ENCODE peak calls at places on chromosomes 4 and X, in seven cellular contexts. Y is GM13976, G is suprapubic skin, F is IMR-90, J is NB4, T is brain microvascular endothelial cell, U is lower leg skin. K is an unnamed sample.

GRCh38 chr4:12791536-12791935 is 692.6 kb downstream of the RAB28 start:
- DNase-seq in U (no peak), Y (no peak), G (no peak), F (no peak), T (peak), J (no peak), K (no peak)

GRCh38 chrX:103002576-103002975 is 61.4 kb downstream of the BEX1 start:
- DNase-seq in T (no peak), Y (no peak), G (no peak), F (no peak), U (no peak), J (no peak), K (no peak)

GRCh38 chr4:57078685-57079521 is 31.3 kb downstream of the IGFBP7 start:
- DNase-seq in T (peak), U (no peak), J (no peak), F (no peak), Y (no peak), G (no peak), K (no peak)

GRCh38 chr4:99518883-99519282 is 8.1 kb downstream of the C4orf17 start:
- DNase-seq in F (no peak), J (no peak), T (no peak), G (no peak), U (no peak), Y (no peak), K (no peak)

GRCh38 chr4:86939737-86940141 is 4.9 kb downstream of the AFF1 start:
- DNase-seq in T (no peak), U (no peak), G (no peak), J (no peak), Y (peak), F (no peak), K (peak)

GRCh38 chrX:111098874-111099273 is 2.9 kb downstream of the PAK3 start:
- DNase-seq in J (peak), U (no peak), F (peak), T (no peak), Y (peak), G (no peak), K (peak)

GRCh38 chrX:109783712-109784109 is 50.7 kb upstream of the ACSL4 start:
- DNase-seq in F (no peak), T (no peak), G (no peak), U (no peak), Y (no peak), J (no peak), K (no peak)

GRCh38 chr4:152024881-152025280 is 264.1 kb upstream of the GATB start:
- DNase-seq in F (no peak), J (no peak), T (no peak), Y (no peak), G (no peak), U (no peak), K (no peak)

GRCh38 chr4:122612540-122612939 is 8.3 kb downstream of the IL21 start:
- DNase-seq in T (no peak), J (no peak), G (no peak), F (peak), U (no peak), Y (no peak), K (no peak)

GRCh38 chr4:88960576-88960975 is 96.4 kb downstream of the FAM13A start:
- DNase-seq in J (peak), F (no peak), G (no peak), Y (no peak), U (no peak), T (no peak), K (no peak)

GRCh38 chr4:45751877-45752276 is 372.0 kb downstream of the GABRG1 start:
- DNase-seq in G (no peak), T (no peak), J (no peak), U (no peak), F (no peak), Y (no peak), K (no peak)

GRCh38 chrX:72262077-72262476 is 15.0 kb downstream of the RPS4X start:
- DNase-seq in J (no peak), Y (no peak), G (no peak), U (no peak), T (no peak), F (no peak), K (no peak)

GRCh38 chrX:139831017-139831416 is 101.8 kb downstream of the ATP11C start:
- DNase-seq in F (no peak), G (no peak), U (no peak), T (no peak), Y (no peak), J (peak), K (no peak)

GRCh38 chrX:103918050-103918449 is 44.4 kb upstream of the TMSB15B start:
- DNase-seq in T (peak), F (peak), J (peak), Y (peak), U (no peak), G (no peak), K (peak)

GRCh38 chr4:146098397-146098796 is 77.1 kb upstream of the LSM6 start:
- DNase-seq in Y (peak), F (no peak), T (no peak), U (no peak), G (no peak), J (no peak), K (no peak)

GRCh38 chr4:97530676-97531075 is 612.6 kb downstream of the STPG2 start:
- DNase-seq in J (no peak), G (no peak), T (no peak), F (no peak), U (no peak), Y (no peak), K (no peak)

GRCh38 chr4:8724436-8725070 is 132.0 kb downstream of the CPZ start:
- DNase-seq in T (no peak), G (peak), J (no peak), Y (no peak), F (no peak), U (peak), K (no peak)

GRCh38 chrX:110167952-110168451 is 149.9 kb downstream of the AMMECR1 start:
- DNase-seq in Y (peak), U (no peak), F (no peak), G (no peak), J (peak), T (peak), K (peak)

GRCh38 chrX:20461576-20461975 is 194.9 kb upstream of the RPS6KA3 start:
- DNase-seq in G (no peak), F (peak), J (no peak), Y (no peak), T (no peak), U (no peak), K (no peak)

GRCh38 chrX:110786486-110786885 is 9.1 kb downstream of the CHRDL1 start:
- DNase-seq in G (no peak), J (no peak), Y (no peak), F (peak), T (no peak), U (no peak), K (no peak)

GRCh38 chr4:6965329-6965728 is 55.7 kb downstream of the TBC1D14 start:
- DNase-seq in T (no peak), F (no peak), J (no peak), G (no peak), Y (no peak), U (no peak), K (no peak)

GRCh38 chr4:165635951-165636350 is 237.1 kb upstream of the TLL1 start:
- DNase-seq in G (no peak), J (no peak), T (no peak), U (no peak), F (no peak), Y (no peak), K (no peak)

GRCh38 chrX:115531818-115532403 is 29.1 kb upstream of the PLS3 start:
- DNase-seq in J (no peak), F (peak), T (peak), U (no peak), Y (no peak), G (no peak), K (no peak)

GRCh38 chrX:1222511-1223252 is 10.2 kb upstream of the CRLF2 start:
- DNase-seq in T (peak), F (no peak), G (peak), U (peak), J (peak), Y (no peak), K (no peak)

GRCh38 chr4:22999419-22999818 is 306.7 kb downstream of the GBA3 start:
- DNase-seq in G (no peak), F (no peak), U (no peak), T (no peak), Y (no peak), J (peak), K (no peak)

GRCh38 chrX:94107981-94108380 is 434.0 kb downstream of the FAM133A start:
- DNase-seq in Y (no peak), U (no peak), G (no peak), J (no peak), F (no peak), T (no peak), K (no peak)

GRCh38 chr4:6195602-6196319 is 4.6 kb downstream of the JAKMIP1 start:
- DNase-seq in G (no peak), F (no peak), T (no peak), Y (no peak), J (no peak), U (peak), K (peak)

GRCh38 chr4:147782087-147782781 is 50.3 kb downstream of the ARHGAP10 start:
- DNase-seq in G (no peak), T (no peak), U (no peak), Y (no peak), J (no peak), F (peak), K (no peak)

GRCh38 chr4:53919605-53920004 is 144.8 kb downstream of the CHIC2 start:
- DNase-seq in T (no peak), Y (no peak), J (no peak), G (no peak), F (no peak), U (no peak), K (no peak)

GRCh38 chr4:38523524-38524448 is 140.2 kb upstream of the KLF3 start:
- DNase-seq in T (no peak), J (peak), Y (peak), G (no peak), U (no peak), F (no peak), K (peak)

GRCh38 chr4:55947254-55947882 is 1.4 kb upstream of the CEP135 start:
- DNase-seq in U (no peak), T (peak), Y (peak), J (peak), G (no peak), F (peak), K (peak)

GRCh38 chr4:84994280-84994679 is 27.8 kb upstream of the WDFY3 start:
- DNase-seq in F (no peak), Y (no peak), G (no peak), J (no peak), U (no peak), T (no peak), K (no peak)

GRCh38 chr4:2084316-2084715 is 25.2 kb downstream of the NAT8L start:
- DNase-seq in J (no peak), F (peak), U (peak), T (no peak), G (peak), Y (no peak), K (no peak)

GRCh38 chr4:6986067-6986780 is 56.9 kb upstream of the TADA2B start:
- DNase-seq in Y (no peak), T (peak), G (no peak), F (peak), J (peak), U (peak), K (no peak)

GRCh38 chrX:80749404-80749803 is 60.3 kb downstream of the BRWD3 start:
- DNase-seq in F (no peak), T (no peak), J (no peak), Y (no peak), G (no peak), U (no peak), K (no peak)

GRCh38 chr4:158777423-158777822 is 8.6 kb downstream of the FNIP2 start:
- DNase-seq in G (no peak), J (no peak), T (no peak), U (no peak), F (no peak), Y (no peak), K (no peak)

GRCh38 chr4:78509030-78509429 is 42.5 kb upstream of the ANXA3 start:
- DNase-seq in G (no peak), Y (no peak), J (no peak), U (no peak), T (no peak), F (no peak), K (no peak)
- TF ChIP-seq CTCF in G (no peak), Y (no peak), J (no peak), U (no peak), T (no peak), F (no peak), K (no peak)

GRCh38 chrX:37608156-37608555 is 36.7 kb downstream of the LANCL3 start:
- DNase-seq in T (no peak), J (no peak), F (no peak), U (no peak), Y (no peak), G (no peak), K (no peak)

GRCh38 chrX:37609727-37610126 is 38.3 kb downstream of the LANCL3 start:
- DNase-seq in J (no peak), Y (no peak), F (no peak), G (no peak), T (no peak), U (no peak), K (no peak)

GRCh38 chrX:37599735-37600134 is 28.3 kb downstream of the LANCL3 start:
- DNase-seq in U (no peak), F (no peak), J (no peak), T (no peak), Y (no peak), G (no peak), K (no peak)

DNA sequence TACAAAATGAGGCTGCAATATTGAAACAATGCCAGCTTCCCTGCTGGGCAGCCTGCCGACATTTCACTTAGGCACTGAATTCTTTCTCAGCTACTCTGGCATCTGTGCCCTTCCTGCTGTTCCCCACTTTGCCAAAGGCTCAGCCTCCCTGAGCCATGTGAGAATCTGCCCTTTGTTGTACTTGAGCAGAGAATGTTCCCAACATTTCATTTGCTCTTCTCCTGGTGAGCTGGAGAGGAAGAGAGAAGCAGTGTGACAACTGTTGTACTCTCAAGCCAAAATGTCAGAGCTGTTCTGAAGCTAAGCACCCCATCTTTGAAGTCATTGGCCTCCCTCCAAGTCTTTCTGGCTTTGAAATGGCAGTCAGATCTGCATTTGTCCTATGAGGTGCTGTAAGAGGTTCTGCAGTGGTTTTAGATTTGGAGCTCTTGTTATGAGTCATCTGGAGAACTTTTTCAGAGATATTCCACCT is 32.5 kb downstream of the LANCL3 start:
- DNase-seq in J (no peak), G (no peak), Y (no peak), U (no peak), F (no peak), T (no peak), K (peak)
- TF ChIP-seq CTCF in J (no peak), G (no peak), Y (no peak), U (no peak), F (no peak), T (no peak), K (no peak)

GRCh38 chr4:114208747-114209146 is 229.3 kb upstream of the ARSJ start:
- DNase-seq in F (peak), J (no peak), T (peak), Y (no peak), G (no peak), U (no peak), K (no peak)
- TF ChIP-seq CTCF in F (peak), J (no peak), T (peak), Y (no peak), G (no peak), U (no peak), K (no peak)

DNA sequence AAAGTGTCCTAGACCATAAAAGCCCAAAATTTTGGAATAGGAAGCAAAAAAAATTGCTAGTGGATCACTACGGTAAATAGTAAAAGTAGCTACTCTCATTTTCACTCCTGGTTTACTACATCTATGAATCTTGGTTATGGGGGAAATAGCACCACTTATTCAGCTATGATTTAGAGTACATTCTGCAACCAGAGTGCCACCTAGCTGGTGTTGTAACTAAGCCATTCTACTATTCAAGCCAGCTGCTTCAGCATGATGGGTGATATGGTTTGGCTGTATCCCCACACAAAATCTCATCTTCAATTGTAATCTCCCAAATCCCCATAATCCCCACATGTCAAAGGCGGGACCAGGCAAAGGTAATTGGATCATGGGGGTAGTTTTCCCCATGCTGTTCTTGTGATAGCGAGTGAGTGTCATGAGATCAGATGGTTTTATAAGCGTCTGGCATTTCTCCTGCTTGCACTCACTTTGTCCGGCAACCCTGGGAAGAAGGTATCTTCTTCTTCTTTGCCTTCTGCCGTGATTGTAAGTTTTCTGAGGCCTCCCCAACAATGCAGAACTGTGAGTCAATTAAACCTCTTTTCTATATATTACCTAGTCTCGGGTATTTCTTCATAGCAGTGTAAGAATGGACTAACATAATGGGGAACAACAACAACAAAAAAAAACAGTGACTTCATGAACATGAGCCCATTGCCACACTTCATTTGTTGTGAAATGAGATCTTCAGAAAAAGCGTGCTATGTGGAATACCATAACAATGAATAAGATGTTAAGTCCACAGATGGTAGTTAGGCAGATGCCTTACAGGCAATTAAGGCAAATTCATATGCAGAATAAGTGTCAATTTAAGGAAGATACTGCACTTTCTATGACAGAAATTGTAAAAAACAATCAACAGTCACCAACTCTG is 280.1 kb downstream of the PABPC4L start:
- DNase-seq in Y (no peak), G (no peak), T (no peak), F (peak), U (no peak), J (no peak), K (no peak)
- TF ChIP-seq CTCF in Y (no peak), G (no peak), T (peak), F (peak), U (no peak), J (no peak), K (no peak)

DNA sequence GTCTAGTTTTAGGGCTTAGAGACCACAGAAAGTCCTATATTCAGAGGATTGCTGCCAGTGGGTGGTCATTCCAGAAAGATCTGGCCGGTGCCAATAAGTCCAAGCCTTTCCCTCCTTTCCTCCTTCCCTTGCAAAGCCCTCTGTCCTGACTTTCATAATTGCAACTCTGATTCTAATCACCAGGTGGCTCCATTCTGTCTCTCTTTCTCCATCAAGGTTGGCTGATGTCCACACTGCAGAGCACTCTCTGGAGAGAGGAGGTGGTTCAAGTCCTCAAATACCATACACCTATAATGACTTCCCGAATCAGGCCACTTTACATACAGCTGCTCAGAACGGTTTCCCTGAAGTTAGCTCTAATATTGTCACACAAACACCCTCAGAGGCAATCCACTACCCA is 22.4 kb upstream of the ARMCX4 start:
- DNase-seq in G (no peak), T (peak), Y (peak), J (peak), F (peak), U (no peak), K (no peak)
- TF ChIP-seq CTCF in G (no peak), T (peak), Y (peak), J (no peak), F (peak), U (no peak), K (no peak)